ENCODE peak calls at places on chromosome 7, in seven cellular contexts. Y is H1, R is HCT116, H is K562, K is endothelial cell of umbilical vein, O is HepG2, X is GM12878. W is an unnamed sample.

GRCh38 chr7:157302314-157302711 is 34.5 kb upstream of the DNAJB6 start:
- DNase-seq in Y (no peak), R (no peak), H (peak; percentile 46), K (no peak), O (no peak), X (peak; percentile 87), W (peak; percentile 45)

GRCh38 chr7:152527610-152528032 is 91.8 kb upstream of the KMT2C start:
- DNase-seq in Y (no peak), R (no peak), H (no peak), K (no peak), O (no peak), X (no peak), W (no peak)

GRCh38 chr7:149404830-149405229 is 56.0 kb downstream of the ZNF777 start:
- DNase-seq in Y (no peak), R (no peak), H (no peak), K (no peak), O (no peak), X (no peak), W (no peak)

GRCh38 chr7:143222782-143223181 is 945 bp downstream of the TAS2R40 start:
- DNase-seq in Y (no peak), R (no peak), H (no peak), K (no peak), O (no peak), X (no peak), W (no peak)

GRCh38 chr7:8258166-8258565 is 3.8 kb downstream of the ICA1 start:
- DNase-seq in Y (no peak), R (no peak), H (no peak), K (no peak), O (no peak), X (no peak), W (no peak)

GRCh38 chr7:105003275-105003674 is 10.7 kb upstream of the KMT2E start:
- DNase-seq in Y (no peak), R (no peak), H (no peak), K (peak; percentile 66), O (no peak), X (no peak), W (no peak)

GRCh38 chr7:111730476-111731300 is 168.4 kb upstream of the IMMP2L start:
- DNase-seq in Y (no peak), R (peak; percentile 39), H (peak; percentile 67), K (peak; percentile 18), O (peak; percentile 24), X (no peak), W (peak; percentile 52)

GRCh38 chr7:42237162-42237821 is at the start of gene GLI3:
- DNase-seq in Y (peak; percentile 91), R (no peak), H (peak; percentile 66), K (peak; percentile 90), O (no peak), X (no peak), W (no peak)

GRCh38 chr7:12647364-12648219 is 39.8 kb upstream of the ARL4A start:
- DNase-seq in Y (no peak), R (peak; percentile 80), H (peak; percentile 56), K (no peak), O (peak; percentile 92), X (no peak), W (no peak)

GRCh38 chr7:117114272-117114671 is 161.0 kb downstream of the ST7 start:
- DNase-seq in Y (no peak), R (no peak), H (no peak), K (no peak), O (no peak), X (no peak), W (no peak)

GRCh38 chr7:158474488-158474887 is 113.1 kb downstream of the PTPRN2 start:
- DNase-seq in Y (no peak), R (no peak), H (no peak), K (no peak), O (no peak), X (no peak), W (no peak)

GRCh38 chr7:99267530-99268360 is 4.9 kb upstream of the MYH16 start:
- DNase-seq in Y (no peak), R (peak; percentile 85), H (no peak), K (peak; percentile 76), O (peak; percentile 85), X (no peak), W (no peak)

GRCh38 chr7:48148311-48148710 is 22.9 kb upstream of the ABCA13 start:
- DNase-seq in Y (no peak), R (no peak), H (no peak), K (no peak), O (no peak), X (no peak), W (no peak)

GRCh38 chr7:96649981-96650380 is 59.7 kb downstream of the SEM1 start:
- DNase-seq in Y (no peak), R (no peak), H (no peak), K (no peak), O (no peak), X (no peak), W (no peak)

GRCh38 chr7:157763279-157764000 is 426.6 kb downstream of the DNAJB6 start:
- DNase-seq in Y (no peak), R (no peak), H (no peak), K (no peak), O (no peak), X (no peak), W (no peak)

GRCh38 chr7:134343796-134344195 is 27.1 kb upstream of the SLC35B4 start:
- DNase-seq in Y (no peak), R (no peak), H (no peak), K (no peak), O (no peak), X (no peak), W (no peak)

GRCh38 chr7:155879592-155879991 is 67.3 kb upstream of the SHH start:
- DNase-seq in Y (no peak), R (no peak), H (no peak), K (no peak), O (no peak), X (no peak), W (no peak)

GRCh38 chr7:133207687-133208086 is 45.2 kb upstream of the EXOC4 start:
- DNase-seq in Y (no peak), R (peak; percentile 12), H (peak; percentile 47), K (no peak), O (peak; percentile 21), X (no peak), W (no peak)

GRCh38 chr7:47724335-47724982 is 142.5 kb upstream of the TNS3 start:
- DNase-seq in Y (no peak), R (no peak), H (no peak), K (peak; percentile 74), O (peak; percentile 83), X (no peak), W (no peak)

GRCh38 chr7:196778-197321 is 4.5 kb downstream of the FAM20C start:
- DNase-seq in Y (no peak), R (no peak), H (no peak), K (no peak), O (no peak), X (no peak), W (no peak)

GRCh38 chr7:197413-198335 is 5.3 kb downstream of the FAM20C start:
- DNase-seq in Y (no peak), R (no peak), H (no peak), K (no peak), O (peak; percentile 75), X (no peak), W (no peak)

GRCh38 chr7:200704-201103 is 8.3 kb downstream of the FAM20C start:
- DNase-seq in Y (no peak), R (no peak), H (no peak), K (no peak), O (no peak), X (no peak), W (no peak)

GRCh38 chr7:199465-200249 is 7.3 kb downstream of the FAM20C start:
- DNase-seq in Y (no peak), R (no peak), H (no peak), K (no peak), O (peak; percentile 55), X (no peak), W (no peak)

DNA sequence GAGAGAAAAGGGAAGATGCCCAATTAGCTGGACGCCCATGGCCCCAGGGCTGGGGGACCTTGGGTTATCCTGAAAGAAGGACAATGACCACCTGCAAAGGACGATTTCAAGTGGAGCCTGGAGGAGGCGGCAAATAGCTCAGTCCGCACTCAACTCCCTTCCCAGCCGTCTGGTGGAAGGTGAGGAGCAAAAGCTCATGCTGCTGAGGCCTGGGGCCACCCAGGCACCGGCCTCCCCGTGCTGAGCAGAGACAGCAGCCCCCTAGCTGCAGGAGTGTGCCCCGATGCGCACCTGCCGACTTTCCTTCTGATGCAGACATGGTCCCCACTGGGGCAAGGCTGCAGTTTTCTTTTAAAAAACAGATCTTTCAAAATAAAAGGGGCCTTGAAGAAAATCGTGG is 7.9 kb downstream of the FAM20C start:
- DNase-seq in Y (no peak), R (no peak), H (no peak), K (no peak), O (no peak), X (no peak), W (no peak)
- H3K9ac ChIP-seq in Y (no peak overlapping the region), R (no peak overlapping the region), H (no peak overlapping the region), K (no peak overlapping the region), O (no peak overlapping the region), X (no peak overlapping the region), W (no peak overlapping the region)

GRCh38 chr7:25813381-25813780 is 338.6 kb upstream of the NFE2L3 start:
- DNase-seq in Y (no peak), R (no peak), H (no peak), K (no peak), O (no peak), X (no peak), W (no peak)
- TF ChIP-seq EZH2 in Y (no peak), R (no peak), H (no peak), K (no peak), O (no peak), X (no peak), W (no peak)

GRCh38 chr7:122256036-122256805 is 48.3 kb downstream of the FEZF1 start:
- DNase-seq in Y (no peak), R (no peak), H (no peak), K (no peak), O (no peak), X (no peak), W (peak; percentile 32)

GRCh38 chr7:122257056-122257455 is 47.5 kb downstream of the FEZF1 start:
- DNase-seq in Y (no peak), R (no peak), H (no peak), K (no peak), O (no peak), X (no peak), W (no peak)

GRCh38 chr7:122260336-122260735 is 44.2 kb downstream of the FEZF1 start:
- DNase-seq in Y (no peak), R (no peak), H (no peak), K (no peak), O (no peak), X (no peak), W (no peak)

GRCh38 chr7:122261442-122261841 is 43.1 kb downstream of the FEZF1 start:
- DNase-seq in Y (no peak), R (no peak), H (no peak), K (no peak), O (no peak), X (no peak), W (no peak)

DNA sequence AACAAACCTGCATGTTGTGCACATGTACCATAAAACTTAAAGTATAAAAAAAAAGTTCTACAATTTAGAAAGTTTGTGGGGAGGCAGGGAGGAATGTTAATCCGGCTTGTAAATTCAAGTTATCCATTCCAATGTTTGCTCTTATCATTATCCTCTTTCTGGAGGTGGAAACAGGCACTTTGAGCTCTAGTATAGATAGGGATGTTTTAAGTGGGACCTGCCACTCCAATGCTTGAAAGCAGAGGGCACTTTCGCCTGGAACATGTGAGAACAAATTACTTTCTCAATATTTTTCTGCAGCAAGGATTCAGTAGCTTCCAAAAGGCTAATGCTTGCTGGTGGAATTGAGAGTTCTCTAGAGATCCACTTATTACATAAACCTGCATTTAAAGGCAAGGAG is 45.6 kb downstream of the FEZF1 start:
- DNase-seq in Y (no peak), R (no peak), H (no peak), K (no peak), O (no peak), X (no peak), W (no peak)
- TF ChIP-seq POLR2AphosphoS5 in Y (no peak), R (no peak), H (no peak), K (no peak), O (no peak), X (no peak), W (no peak)

GRCh38 chr7:100942038-100942774 is 7.1 kb upstream of the MUC3A start:
- DNase-seq in Y (no peak), R (no peak), H (no peak), K (peak; percentile 83), O (no peak), X (no peak), W (no peak)
- H3K9ac ChIP-seq in Y (no peak overlapping the region), R (no peak overlapping the region), H (no peak overlapping the region), K (no peak overlapping the region), O (peak overlapping the region; percentile 15), X (no peak overlapping the region), W (no peak overlapping the region)